ENCODE peak calls at places on chromosomes 6 and 20, in nine cellular contexts. S, D, P, M, Y, G, T, W and C are unnamed samples.

GRCh38 chr20:14632906-14633305 is 295.5 kb upstream of the FLRT3 start:
- DNase-seq in P (no peak), T (no peak), M (no peak), Y (no peak), S (no peak), G (no peak), D (no peak), W (no peak), C (no peak)

GRCh38 chr20:19993937-19994667 is 23.1 kb upstream of the NAA20 start:
- DNase-seq in M (no peak), Y (no peak), P (peak; percentile 74), D (no peak), T (peak; percentile 76), W (no peak), S (no peak), G (no peak), C (peak; percentile 90)

GRCh38 chr20:24776755-24777271 is 172.3 kb upstream of the CST7 start:
- DNase-seq in G (no peak), D (no peak), M (no peak), P (no peak), S (no peak), W (peak; percentile 26), Y (no peak), T (no peak), C (no peak)

GRCh38 chr20:18596270-18596669 is 8.4 kb downstream of the DTD1 start:
- DNase-seq in M (no peak), T (no peak), P (no peak), S (no peak), W (no peak), Y (no peak), D (no peak), G (no peak), C (no peak)

GRCh38 chr6:71367763-71368162 is 79.2 kb downstream of the OGFRL1 start:
- DNase-seq in S (no peak), P (no peak), G (no peak), D (no peak), W (no peak), T (peak; percentile 17), Y (no peak), M (no peak), C (peak; percentile 63)

GRCh38 chr6:168667428-168667805 is 226.4 kb downstream of the SMOC2 start:
- DNase-seq in M (no peak), W (no peak), D (no peak), S (no peak), T (no peak), P (no peak), G (no peak), Y (no peak), C (no peak)

GRCh38 chr6:22043284-22043962 is 253.4 kb downstream of the PRL start:
- DNase-seq in D (no peak), Y (no peak), S (no peak), G (no peak), P (peak; percentile 38), M (no peak), W (no peak), T (peak; percentile 31), C (no peak)

GRCh38 chr6:72022830-72023229 is 136.5 kb downstream of the RIMS1 start:
- DNase-seq in M (no peak), S (no peak), Y (no peak), P (no peak), T (no peak), G (no peak), D (no peak), W (no peak), C (no peak)

GRCh38 chr6:99613398-99613704 is 6.7 kb downstream of the PRDM13 start:
- DNase-seq in S (no peak), W (no peak), D (peak; percentile 69), G (no peak), M (no peak), P (no peak), T (peak; percentile 18), Y (no peak), C (peak; percentile 38)
- TF ChIP-seq CTCF in S (peak; percentile 28), W (peak; percentile 26), D (peak; percentile 44), G (peak; percentile 10), M (peak; percentile 59), P (peak; percentile 29), T (peak; percentile 35), Y (peak; percentile 51), C (no peak)

DNA sequence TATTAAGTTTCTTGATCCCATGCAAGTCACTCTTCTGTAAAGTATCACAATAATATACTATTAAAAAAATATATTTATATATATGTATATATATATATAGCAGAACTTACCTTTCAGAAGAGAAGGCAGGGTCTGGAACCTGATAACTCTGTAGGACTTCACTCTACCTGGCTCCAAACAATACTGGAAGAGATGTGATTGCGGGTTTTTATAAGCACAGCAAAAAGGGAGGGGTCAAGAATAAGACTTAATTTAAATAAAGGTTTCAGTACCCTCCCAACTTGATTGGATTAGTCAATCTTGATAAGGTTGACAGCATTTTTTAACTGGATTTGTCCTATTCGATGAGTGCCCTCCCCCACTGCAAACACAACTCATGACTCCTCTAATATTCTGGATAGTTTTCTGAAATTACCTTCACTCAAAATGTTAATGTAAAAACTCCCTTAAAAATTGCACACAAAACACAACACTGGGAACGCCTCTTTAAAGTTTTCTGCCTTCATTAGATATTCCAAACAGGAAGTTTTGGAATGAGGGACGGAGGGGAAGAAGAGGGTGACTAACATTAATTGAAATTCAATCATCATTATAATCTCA is 4.0 kb upstream of the ZNF217 start:
- DNase-seq in P (no peak), D (no peak), M (no peak), G (no peak), T (no peak), W (no peak), S (no peak), Y (no peak), C (no peak)
- H3K4me3 ChIP-seq in P (no peak overlapping the region), D (no peak overlapping the region), M (no peak overlapping the region), G (peak overlapping the region; percentile 21), T (no peak overlapping the region), W (no peak overlapping the region), S (no peak overlapping the region), Y (no peak overlapping the region), C (peak overlapping the region; percentile 39)

DNA sequence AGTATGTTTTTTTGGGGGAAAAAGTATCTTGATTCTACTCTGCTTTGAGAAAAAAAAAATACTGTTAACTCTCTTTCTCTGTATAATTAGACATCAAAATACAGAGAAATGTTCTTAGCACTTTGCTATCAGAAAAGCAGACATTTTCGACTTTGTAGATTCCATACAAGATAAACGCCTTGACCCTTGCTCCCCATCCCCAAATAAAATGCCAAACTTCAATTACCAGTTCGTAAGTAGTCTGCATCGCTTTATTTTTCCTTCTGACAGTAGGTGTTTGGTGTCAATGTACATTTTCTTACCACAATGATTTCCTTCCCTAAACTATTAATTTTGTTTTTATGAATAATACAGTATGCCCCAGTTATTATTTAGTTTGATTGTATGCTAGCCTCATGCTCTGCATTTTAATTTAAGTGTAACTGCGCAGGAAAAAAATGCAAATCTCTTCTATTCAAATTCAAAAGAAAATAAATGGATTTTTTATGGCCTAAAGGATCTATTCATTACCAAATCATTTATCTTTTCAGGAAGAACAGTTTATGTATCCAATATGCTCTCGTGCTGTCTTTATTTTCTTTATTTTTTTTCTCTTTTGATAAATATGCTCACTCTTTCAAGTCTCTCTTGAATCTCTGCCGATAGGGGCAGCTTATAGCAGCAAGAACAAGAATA is 84.8 kb upstream of the ZNF217 start:
- DNase-seq in G (no peak), W (no peak), Y (no peak), T (peak; percentile 20), P (no peak), S (no peak), M (no peak), D (no peak), C (no peak)
- TF ChIP-seq CTCF in G (no peak), W (no peak), Y (peak; percentile 28), T (peak; percentile 14), P (no peak), S (no peak), M (no peak), D (peak; percentile 7), C (no peak)

GRCh38 chr6:139219746-139220145 is 72.1 kb downstream of the TXLNB start:
- DNase-seq in S (no peak), T (no peak), W (no peak), D (no peak), P (no peak), M (no peak), Y (no peak), G (no peak), C (no peak)
- H3K4me3 ChIP-seq in S (no peak overlapping the region), T (no peak overlapping the region), W (no peak overlapping the region), D (no peak overlapping the region), P (no peak overlapping the region), M (no peak overlapping the region), Y (no peak overlapping the region), G (no peak overlapping the region), C (no peak overlapping the region)

GRCh38 chr6:8739454-8739853 is 304.1 kb upstream of the SLC35B3 start:
- DNase-seq in D (no peak), P (no peak), M (no peak), G (no peak), Y (no peak), T (no peak), S (no peak), W (no peak), C (peak; percentile 30)

GRCh38 chr6:8738951-8739350 is 303.6 kb upstream of the SLC35B3 start:
- DNase-seq in G (no peak), P (no peak), W (no peak), T (no peak), Y (no peak), M (no peak), S (no peak), D (no peak), C (peak; percentile 39)

DNA sequence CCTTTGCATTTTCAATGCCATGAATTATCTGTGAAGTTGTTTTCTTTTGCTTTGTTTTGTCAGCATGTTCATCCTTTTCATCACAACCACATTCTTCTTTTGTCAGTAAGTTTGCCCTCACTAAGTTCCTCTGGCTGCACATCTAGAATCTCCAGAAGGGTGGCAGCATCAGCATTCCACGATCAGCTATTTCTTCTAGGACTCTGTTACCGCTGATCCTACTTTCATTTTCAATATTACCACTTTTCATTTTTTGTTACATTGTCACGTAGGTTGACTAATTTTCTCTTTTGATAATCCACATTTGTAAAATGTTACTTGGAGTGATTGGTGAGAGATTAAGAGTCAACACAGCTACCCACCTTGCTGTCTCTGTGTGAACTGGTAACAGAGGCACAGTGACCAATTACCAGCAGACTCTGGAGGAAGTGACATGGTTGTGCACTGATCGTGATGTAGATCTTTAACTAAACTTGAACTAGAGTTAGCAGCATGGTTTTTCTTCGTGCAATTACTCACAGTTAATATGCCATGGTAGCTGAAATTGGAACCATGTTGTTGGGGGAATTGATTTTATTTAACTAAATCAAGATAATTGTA is 307.9 kb upstream of the SLC35B3 start:
- DNase-seq in P (no peak), T (no peak), M (no peak), Y (no peak), S (no peak), D (no peak), W (no peak), G (no peak), C (no peak)
- TF ChIP-seq CTCF in P (no peak), T (no peak), M (no peak), Y (no peak), S (no peak), D (no peak), W (no peak), G (no peak), C (no peak)